ENCODE peak calls at places on chromosomes 1 and 21, in five cellular contexts. X is OCI-LY7, J is body of pancreas, K is transverse colon, C is skeletal muscle cell. N is an unnamed sample.

GRCh38 chr1:199020046-199020445 is 381.2 kb downstream of the PTPRC start:
- DNase-seq in X (no peak), J (no peak), K (no peak), C (no peak), N (no peak)

GRCh38 chr21:41506526-41507520 is 1.1 kb downstream of the TMPRSS2 start:
- DNase-seq in X (no peak), J (peak; percentile 74), K (peak; percentile 56), C (no peak), N (no peak)

GRCh38 chr21:30408782-30409494 is 13.1 kb downstream of the KRTAP13-1 start:
- DNase-seq in X (no peak), J (peak; percentile 94), K (peak; percentile 54), C (peak; percentile 34), N (peak; percentile 53)

GRCh38 chr1:181559142-181559541 is 75.8 kb downstream of the CACNA1E start:
- DNase-seq in X (no peak), J (no peak), K (no peak), C (no peak), N (no peak)

GRCh38 chr1:107277022-107277421 is 136.2 kb downstream of the NTNG1 start:
- DNase-seq in X (peak; percentile 83), J (peak; percentile 20), K (peak; percentile 46), C (no peak), N (peak; percentile 41)

GRCh38 chr1:164707868-164708331 is 148.9 kb downstream of the PBX1 start:
- DNase-seq in X (no peak), J (peak; percentile 51), K (no peak), C (peak; percentile 36), N (no peak)

GRCh38 chr1:66197785-66198184 is 336.2 kb upstream of the SGIP1 start:
- DNase-seq in X (no peak), J (no peak), K (no peak), C (no peak), N (no peak)

GRCh38 chr1:206866062-206866461 is 639 bp downstream of the IL20 start:
- DNase-seq in X (no peak), J (no peak), K (no peak), C (no peak), N (no peak)

GRCh38 chr1:19028110-19028509 is 71.6 kb upstream of the IFFO2 start:
- DNase-seq in X (no peak), J (no peak), K (no peak), C (no peak), N (no peak)

GRCh38 chr1:151729157-151729965 is 8.0 kb downstream of the RIIAD1 start:
- DNase-seq in X (no peak), J (peak; percentile 36), K (no peak), C (no peak), N (no peak)

GRCh38 chr1:113269577-113269976 is 120.7 kb upstream of the MAGI3 start:
- DNase-seq in X (no peak), J (no peak), K (no peak), C (no peak), N (no peak)

GRCh38 chr1:33256701-33257387 is 552 bp downstream of the ZNF362 start:
- DNase-seq in X (peak; percentile 75), J (peak; percentile 78), K (peak; percentile 76), C (peak; percentile 32), N (peak; percentile 75)

GRCh38 chr1:66564250-66564649 is 30.3 kb downstream of the SGIP1 start:
- DNase-seq in X (no peak), J (no peak), K (no peak), C (peak; percentile 97), N (no peak)

GRCh38 chr21:33378081-33378480 is 25.1 kb upstream of the IFNGR2 start:
- DNase-seq in X (no peak), J (no peak), K (no peak), C (no peak), N (no peak)

GRCh38 chr1:175960169-175960568 is 216.8 kb upstream of the TNR start:
- DNase-seq in X (no peak), J (no peak), K (no peak), C (no peak), N (no peak)

GRCh38 chr1:241717975-241718374 is 65.9 kb downstream of the WDR64 start:
- DNase-seq in X (no peak), J (no peak), K (no peak), C (no peak), N (no peak)

DNA sequence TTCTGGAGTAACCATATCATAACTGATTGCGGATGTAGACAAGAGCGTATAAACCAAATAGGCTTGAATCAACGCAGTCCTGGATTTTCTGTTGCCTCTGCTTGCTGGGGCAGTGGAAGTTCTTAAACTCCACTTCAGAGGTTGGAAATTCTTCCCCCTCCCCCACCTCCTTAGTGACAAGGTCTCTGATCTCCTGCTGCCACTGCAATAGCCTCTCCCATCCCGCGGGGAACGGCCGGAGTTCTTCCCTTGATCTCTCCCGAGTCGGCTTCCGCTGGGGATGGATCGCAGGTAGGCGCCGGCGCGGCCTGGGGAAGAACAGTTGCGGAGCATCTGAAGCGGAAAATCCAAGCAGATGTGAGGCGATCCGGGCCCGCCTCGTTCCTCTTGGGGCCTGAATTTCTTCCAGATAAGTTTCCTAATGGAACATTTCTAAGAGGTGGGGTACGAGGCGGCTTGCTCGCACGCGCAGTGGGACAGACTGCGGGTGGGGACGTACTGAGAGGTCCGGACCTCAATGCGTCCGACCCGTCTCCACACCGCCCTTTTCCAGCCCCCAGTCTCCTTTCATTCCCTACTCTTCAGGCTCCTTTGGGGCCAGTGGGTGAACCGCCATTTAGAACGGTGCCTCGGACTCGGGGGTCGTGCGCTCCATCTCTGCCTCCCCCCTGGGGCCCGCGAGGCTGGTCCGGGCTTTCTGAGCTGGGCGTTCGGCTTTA is 3.1 kb upstream of the SIM2 start:
- DNase-seq in X (no peak), J (no peak), K (no peak), C (no peak), N (no peak)
- H3K4me3 ChIP-seq in X (no peak overlapping the region), J (no peak overlapping the region), K (no peak overlapping the region), C (no peak overlapping the region), N (no peak overlapping the region)

DNA sequence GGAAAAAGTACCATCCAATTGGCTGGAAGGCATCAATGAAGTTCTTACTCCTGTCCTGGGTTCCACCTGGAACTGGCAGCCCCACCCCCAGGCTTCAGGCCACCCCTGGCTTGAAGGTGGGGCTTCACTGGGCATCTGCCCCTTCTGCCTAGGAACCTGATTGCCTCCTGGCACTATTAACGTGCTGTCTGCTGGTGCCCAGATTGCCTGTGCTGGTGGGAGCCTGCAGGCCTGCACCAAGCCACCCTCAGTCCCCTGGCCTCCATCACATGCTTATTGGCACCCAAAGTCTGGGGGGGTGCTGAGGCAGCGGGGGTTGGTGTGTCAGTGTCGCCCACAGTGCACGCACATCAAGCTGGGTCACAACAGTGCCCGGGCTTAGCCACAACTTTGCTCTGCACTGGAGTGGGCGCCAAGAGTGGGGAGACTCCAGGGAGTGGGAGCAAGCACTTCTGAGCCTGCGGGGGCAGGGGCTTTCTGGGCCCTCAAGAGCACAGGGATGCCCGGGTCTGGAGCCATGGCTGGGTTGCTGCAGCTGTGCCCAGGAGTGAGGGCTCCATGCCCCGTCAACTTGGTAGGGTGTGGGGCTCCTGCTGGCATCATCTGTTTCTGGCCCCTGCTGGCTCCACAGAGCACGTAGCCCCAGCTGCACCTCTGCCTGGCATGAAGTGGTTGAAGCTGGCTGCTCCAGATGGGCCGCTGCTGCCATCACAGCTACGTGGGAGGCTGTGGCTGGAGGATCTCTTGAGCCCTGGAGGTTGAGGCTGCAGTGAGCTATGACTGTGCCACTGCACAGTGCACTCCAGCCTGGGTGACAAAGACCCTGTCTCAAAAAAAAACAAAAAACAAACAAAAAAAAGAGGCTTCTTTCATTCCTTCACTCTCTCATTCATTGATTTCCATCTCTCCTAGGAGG is 4.2 kb upstream of the LSM10 start:
- DNase-seq in X (no peak), J (no peak), K (peak; percentile 33), C (no peak), N (no peak)
- H3K4me3 ChIP-seq in X (no peak overlapping the region), J (no peak overlapping the region), K (no peak overlapping the region), C (peak overlapping the region; percentile 15), N (peak overlapping the region; percentile 45)

GRCh38 chr1:205492774-205493173 is 11.7 kb upstream of the CDK18 start:
- DNase-seq in X (no peak), J (no peak), K (no peak), C (no peak), N (no peak)
- H3K4me3 ChIP-seq in X (no peak overlapping the region), J (no peak overlapping the region), K (no peak overlapping the region), C (no peak overlapping the region), N (no peak overlapping the region)

GRCh38 chr1:28374297-28374696 is 4.8 kb downstream of the PHACTR4 start:
- DNase-seq in X (no peak), J (no peak), K (no peak), C (no peak), N (no peak)
- H3K4me3 ChIP-seq in X (no peak overlapping the region), J (no peak overlapping the region), K (no peak overlapping the region), C (no peak overlapping the region), N (no peak overlapping the region)